ENCODE peak calls at places on chromosomes 6 and 20, in nine cellular contexts. One of them, this sample, is unnamed.

GRCh38 chr6:87879144-87879861 is 168.3 kb upstream of the SPACA1 start:
- DNase-seq in NCI-H1048: no peak
- DNase-seq in AG08396: no peak
- DNase-seq in ascending aorta: no peak
- DNase-seq in PC-9: no peak
- DNase-seq in hypothalamus: no peak
- DNase-seq in endodermal cell: no peak
- DNase-seq in activated naive CD4-positive, alpha-beta T cell: no peak
- DNase-seq in endothelial cell: no peak
- DNase-seq in this sample: no peak

GRCh38 chr6:37016995-37017394 is 11.5 kb downstream of the FGD2 start:
- DNase-seq in NCI-H1048: no peak
- DNase-seq in AG08396: no peak
- DNase-seq in ascending aorta: no peak
- DNase-seq in PC-9: no peak
- DNase-seq in hypothalamus: no peak
- DNase-seq in endodermal cell: no peak
- DNase-seq in activated naive CD4-positive, alpha-beta T cell: no peak
- DNase-seq in endothelial cell: no peak
- DNase-seq in this sample: no peak

GRCh38 chr6:88730602-88731001 is 232.8 kb downstream of the RNGTT start:
- DNase-seq in NCI-H1048: no peak
- DNase-seq in AG08396: no peak
- DNase-seq in ascending aorta: no peak
- DNase-seq in PC-9: peak
- DNase-seq in hypothalamus: no peak
- DNase-seq in endodermal cell: peak
- DNase-seq in activated naive CD4-positive, alpha-beta T cell: no peak
- DNase-seq in endothelial cell: no peak
- DNase-seq in this sample: no peak

GRCh38 chr20:58106143-58106750 is 122.2 kb downstream of the ANKRD60 start:
- DNase-seq in NCI-H1048: no peak
- DNase-seq in AG08396: no peak
- DNase-seq in ascending aorta: no peak
- DNase-seq in PC-9: no peak
- DNase-seq in hypothalamus: no peak
- DNase-seq in endodermal cell: no peak
- DNase-seq in activated naive CD4-positive, alpha-beta T cell: no peak
- DNase-seq in endothelial cell: no peak
- DNase-seq in this sample: no peak

GRCh38 chr6:127914240-127914639 is 13.4 kb upstream of the THEMIS start:
- DNase-seq in NCI-H1048: no peak
- DNase-seq in AG08396: no peak
- DNase-seq in ascending aorta: no peak
- DNase-seq in PC-9: no peak
- DNase-seq in hypothalamus: no peak
- DNase-seq in endodermal cell: no peak
- DNase-seq in activated naive CD4-positive, alpha-beta T cell: no peak
- DNase-seq in endothelial cell: no peak
- DNase-seq in this sample: no peak

GRCh38 chr6:125421853-125422252 is 120.1 kb upstream of the HDDC2 start:
- DNase-seq in NCI-H1048: no peak
- DNase-seq in AG08396: no peak
- DNase-seq in ascending aorta: peak
- DNase-seq in PC-9: peak
- DNase-seq in hypothalamus: no peak
- DNase-seq in endodermal cell: peak
- DNase-seq in activated naive CD4-positive, alpha-beta T cell: no peak
- DNase-seq in endothelial cell: peak
- DNase-seq in this sample: peak

GRCh38 chr6:79403525-79403924 is 133.7 kb downstream of the LCA5 start:
- DNase-seq in NCI-H1048: no peak
- DNase-seq in AG08396: no peak
- DNase-seq in ascending aorta: no peak
- DNase-seq in PC-9: no peak
- DNase-seq in hypothalamus: no peak
- DNase-seq in endodermal cell: no peak
- DNase-seq in activated naive CD4-positive, alpha-beta T cell: no peak
- DNase-seq in endothelial cell: no peak
- DNase-seq in this sample: no peak

GRCh38 chr20:8877294-8877693 is 191.6 kb upstream of the PLCB4 start:
- DNase-seq in NCI-H1048: no peak
- DNase-seq in AG08396: no peak
- DNase-seq in ascending aorta: no peak
- DNase-seq in PC-9: no peak
- DNase-seq in hypothalamus: no peak
- DNase-seq in endodermal cell: no peak
- DNase-seq in activated naive CD4-positive, alpha-beta T cell: no peak
- DNase-seq in endothelial cell: no peak
- DNase-seq in this sample: no peak

GRCh38 chr6:88920777-88921728 is 42.4 kb downstream of the RNGTT start:
- DNase-seq in NCI-H1048: no peak
- DNase-seq in AG08396: no peak
- DNase-seq in ascending aorta: no peak
- DNase-seq in PC-9: no peak
- DNase-seq in hypothalamus: no peak
- DNase-seq in endodermal cell: no peak
- DNase-seq in activated naive CD4-positive, alpha-beta T cell: no peak
- DNase-seq in endothelial cell: no peak
- DNase-seq in this sample: no peak

GRCh38 chr6:27495386-27496135 is 22.7 kb upstream of the ZNF184 start:
- DNase-seq in NCI-H1048: no peak
- DNase-seq in AG08396: peak
- DNase-seq in ascending aorta: peak
- DNase-seq in PC-9: peak
- DNase-seq in hypothalamus: no peak
- DNase-seq in endodermal cell: peak
- DNase-seq in activated naive CD4-positive, alpha-beta T cell: peak
- DNase-seq in endothelial cell: peak
- DNase-seq in this sample: no peak

GRCh38 chr6:50780382-50780781 is 38.3 kb upstream of the TFAP2B start:
- DNase-seq in NCI-H1048: no peak
- DNase-seq in AG08396: no peak
- DNase-seq in ascending aorta: no peak
- DNase-seq in PC-9: no peak
- DNase-seq in hypothalamus: no peak
- DNase-seq in endodermal cell: no peak
- DNase-seq in activated naive CD4-positive, alpha-beta T cell: no peak
- DNase-seq in endothelial cell: no peak
- DNase-seq in this sample: no peak

GRCh38 chr6:169953686-169954085 is 202.3 kb downstream of the ERMARD start:
- DNase-seq in NCI-H1048: no peak
- DNase-seq in AG08396: no peak
- DNase-seq in ascending aorta: no peak
- DNase-seq in PC-9: no peak
- DNase-seq in hypothalamus: no peak
- DNase-seq in endodermal cell: no peak
- DNase-seq in activated naive CD4-positive, alpha-beta T cell: no peak
- DNase-seq in endothelial cell: no peak
- DNase-seq in this sample: no peak

GRCh38 chr20:25867776-25868649 is 171.4 kb upstream of the ZNF337 start:
- DNase-seq in NCI-H1048: no peak
- DNase-seq in AG08396: peak
- DNase-seq in ascending aorta: peak
- DNase-seq in PC-9: peak
- DNase-seq in hypothalamus: peak
- DNase-seq in endodermal cell: peak
- DNase-seq in activated naive CD4-positive, alpha-beta T cell: peak
- DNase-seq in endothelial cell: peak
- DNase-seq in this sample: peak

GRCh38 chr6:106082735-106083398 is 3.3 kb upstream of the PRDM1 start:
- DNase-seq in NCI-H1048: no peak
- DNase-seq in AG08396: peak
- DNase-seq in ascending aorta: no peak
- DNase-seq in PC-9: no peak
- DNase-seq in hypothalamus: no peak
- DNase-seq in endodermal cell: no peak
- DNase-seq in activated naive CD4-positive, alpha-beta T cell: no peak
- DNase-seq in endothelial cell: no peak
- DNase-seq in this sample: no peak

GRCh38 chr6:6712258-6712978 is 123.9 kb downstream of the LY86 start:
- DNase-seq in NCI-H1048: no peak
- DNase-seq in AG08396: peak
- DNase-seq in ascending aorta: no peak
- DNase-seq in PC-9: peak
- DNase-seq in hypothalamus: no peak
- DNase-seq in endodermal cell: no peak
- DNase-seq in activated naive CD4-positive, alpha-beta T cell: no peak
- DNase-seq in endothelial cell: no peak
- DNase-seq in this sample: no peak

GRCh38 chr6:26432622-26433021 is 7.7 kb upstream of the BTN3A3 start:
- DNase-seq in NCI-H1048: no peak
- DNase-seq in AG08396: no peak
- DNase-seq in ascending aorta: peak
- DNase-seq in PC-9: no peak
- DNase-seq in hypothalamus: no peak
- DNase-seq in endodermal cell: no peak
- DNase-seq in activated naive CD4-positive, alpha-beta T cell: no peak
- DNase-seq in endothelial cell: no peak
- DNase-seq in this sample: no peak

GRCh38 chr6:162371133-162371532 is 356.4 kb downstream of the PRKN start:
- DNase-seq in NCI-H1048: no peak
- DNase-seq in AG08396: no peak
- DNase-seq in ascending aorta: no peak
- DNase-seq in PC-9: no peak
- DNase-seq in hypothalamus: no peak
- DNase-seq in endodermal cell: peak
- DNase-seq in activated naive CD4-positive, alpha-beta T cell: no peak
- DNase-seq in endothelial cell: no peak
- DNase-seq in this sample: no peak

GRCh38 chr20:7696311-7696710 is 243.9 kb downstream of the HAO1 start:
- DNase-seq in NCI-H1048: no peak
- DNase-seq in AG08396: peak
- DNase-seq in ascending aorta: no peak
- DNase-seq in PC-9: no peak
- DNase-seq in hypothalamus: no peak
- DNase-seq in endodermal cell: no peak
- DNase-seq in activated naive CD4-positive, alpha-beta T cell: no peak
- DNase-seq in endothelial cell: no peak
- DNase-seq in this sample: no peak

GRCh38 chr6:116556065-116556464 is 2.5 kb downstream of the CALHM4 start:
- DNase-seq in NCI-H1048: no peak
- DNase-seq in AG08396: peak
- DNase-seq in ascending aorta: no peak
- DNase-seq in PC-9: no peak
- DNase-seq in hypothalamus: no peak
- DNase-seq in endodermal cell: no peak
- DNase-seq in activated naive CD4-positive, alpha-beta T cell: no peak
- DNase-seq in endothelial cell: no peak
- DNase-seq in this sample: no peak

GRCh38 chr6:152863618-152864326 is 113.2 kb downstream of the VIP start:
- DNase-seq in NCI-H1048: peak
- DNase-seq in AG08396: peak
- DNase-seq in ascending aorta: peak
- DNase-seq in PC-9: peak
- DNase-seq in hypothalamus: peak
- DNase-seq in endodermal cell: peak
- DNase-seq in activated naive CD4-positive, alpha-beta T cell: peak
- DNase-seq in endothelial cell: peak
- DNase-seq in this sample: peak

GRCh38 chr6:165678429-165678828 is 15.4 kb upstream of the PDE10A start:
- DNase-seq in NCI-H1048: no peak
- DNase-seq in AG08396: no peak
- DNase-seq in ascending aorta: no peak
- DNase-seq in PC-9: no peak
- DNase-seq in hypothalamus: no peak
- DNase-seq in endodermal cell: no peak
- DNase-seq in activated naive CD4-positive, alpha-beta T cell: no peak
- DNase-seq in endothelial cell: no peak
- DNase-seq in this sample: no peak

GRCh38 chr6:152089992-152090391 is 282.5 kb downstream of the ESR1 start:
- DNase-seq in NCI-H1048: no peak
- DNase-seq in AG08396: no peak
- DNase-seq in ascending aorta: peak
- DNase-seq in PC-9: no peak
- DNase-seq in hypothalamus: no peak
- DNase-seq in endodermal cell: no peak
- DNase-seq in activated naive CD4-positive, alpha-beta T cell: no peak
- DNase-seq in endothelial cell: no peak
- DNase-seq in this sample: no peak

GRCh38 chr20:55140631-55141030 is 665.2 kb downstream of the DOK5 start:
- DNase-seq in NCI-H1048: no peak
- DNase-seq in AG08396: no peak
- DNase-seq in ascending aorta: no peak
- DNase-seq in PC-9: no peak
- DNase-seq in hypothalamus: no peak
- DNase-seq in endodermal cell: no peak
- DNase-seq in activated naive CD4-positive, alpha-beta T cell: no peak
- DNase-seq in endothelial cell: no peak
- DNase-seq in this sample: no peak

GRCh38 chr20:38001981-38002380 is 31.3 kb downstream of the TTI1 start:
- DNase-seq in NCI-H1048: no peak
- DNase-seq in AG08396: no peak
- DNase-seq in ascending aorta: no peak
- DNase-seq in PC-9: no peak
- DNase-seq in hypothalamus: no peak
- DNase-seq in endodermal cell: no peak
- DNase-seq in activated naive CD4-positive, alpha-beta T cell: no peak
- DNase-seq in endothelial cell: no peak
- DNase-seq in this sample: no peak

GRCh38 chr6:142705054-142705453 is 239.9 kb downstream of the HIVEP2 start:
- DNase-seq in NCI-H1048: no peak
- DNase-seq in AG08396: no peak
- DNase-seq in ascending aorta: no peak
- DNase-seq in PC-9: no peak
- DNase-seq in hypothalamus: no peak
- DNase-seq in endodermal cell: no peak
- DNase-seq in activated naive CD4-positive, alpha-beta T cell: no peak
- DNase-seq in endothelial cell: no peak
- DNase-seq in this sample: peak

GRCh38 chr6:127291495-127291894 is 24.8 kb downstream of the RNF146 start:
- DNase-seq in NCI-H1048: no peak
- DNase-seq in AG08396: no peak
- DNase-seq in ascending aorta: no peak
- DNase-seq in PC-9: no peak
- DNase-seq in hypothalamus: no peak
- DNase-seq in endodermal cell: no peak
- DNase-seq in activated naive CD4-positive, alpha-beta T cell: no peak
- DNase-seq in endothelial cell: no peak
- DNase-seq in this sample: no peak

GRCh38 chr6:125793280-125793679 is 2.5 kb downstream of the NCOA7 start:
- DNase-seq in NCI-H1048: no peak
- DNase-seq in AG08396: no peak
- DNase-seq in ascending aorta: no peak
- DNase-seq in PC-9: no peak
- DNase-seq in hypothalamus: no peak
- DNase-seq in endodermal cell: no peak
- DNase-seq in activated naive CD4-positive, alpha-beta T cell: no peak
- DNase-seq in endothelial cell: no peak
- DNase-seq in this sample: no peak

GRCh38 chr6:87684895-87685654 is 17.0 kb downstream of the AKIRIN2 start:
- DNase-seq in NCI-H1048: no peak
- DNase-seq in AG08396: no peak
- DNase-seq in ascending aorta: no peak
- DNase-seq in PC-9: no peak
- DNase-seq in hypothalamus: no peak
- DNase-seq in endodermal cell: no peak
- DNase-seq in activated naive CD4-positive, alpha-beta T cell: no peak
- DNase-seq in endothelial cell: no peak
- DNase-seq in this sample: no peak

GRCh38 chr20:61404311-61404710 is 152.2 kb downstream of the CDH4 start:
- DNase-seq in NCI-H1048: no peak
- DNase-seq in AG08396: no peak
- DNase-seq in ascending aorta: no peak
- DNase-seq in PC-9: no peak
- DNase-seq in hypothalamus: no peak
- DNase-seq in endodermal cell: no peak
- DNase-seq in activated naive CD4-positive, alpha-beta T cell: no peak
- DNase-seq in endothelial cell: no peak
- DNase-seq in this sample: no peak

GRCh38 chr6:26124550-26125014 is 37.4 kb downstream of the HFE start:
- DNase-seq in NCI-H1048: no peak
- DNase-seq in AG08396: no peak
- DNase-seq in ascending aorta: no peak
- DNase-seq in PC-9: no peak
- DNase-seq in hypothalamus: no peak
- DNase-seq in endodermal cell: no peak
- DNase-seq in activated naive CD4-positive, alpha-beta T cell: no peak
- DNase-seq in endothelial cell: no peak
- DNase-seq in this sample: no peak

GRCh38 chr6:33205172-33206026 is 944 bp downstream of the HSD17B8 start:
- DNase-seq in NCI-H1048: no peak
- DNase-seq in AG08396: no peak
- DNase-seq in ascending aorta: peak
- DNase-seq in PC-9: peak
- DNase-seq in hypothalamus: no peak
- DNase-seq in endodermal cell: peak
- DNase-seq in activated naive CD4-positive, alpha-beta T cell: no peak
- DNase-seq in endothelial cell: no peak
- DNase-seq in this sample: no peak

This sample was measured in globus pallidus.